ENCODE peak calls at places on chromosomes 7 and 10, in five cellular contexts. One of them, this sample, is unnamed.

GRCh38 chr7:31986878-31987518 is 83.2 kb downstream of the PDE1C start:
- DNase-seq in naive thymus-derived CD4-positive, alpha-beta T cell: no peak
- DNase-seq in fibroblast of the aortic adventitia: peak; percentile 2
- DNase-seq in COR-L47: no peak
- DNase-seq in NCI-H526: no peak
- DNase-seq in this sample: no peak

GRCh38 chr10:108817125-108817524 is 1106.2 kb downstream of the XPNPEP1 start:
- DNase-seq in naive thymus-derived CD4-positive, alpha-beta T cell: no peak
- DNase-seq in COR-L47: no peak
- DNase-seq in NCI-H526: no peak
- DNase-seq in fibroblast of the aortic adventitia: no peak
- DNase-seq in this sample: no peak

GRCh38 chr7:114575098-114575497 is 160.5 kb downstream of the FOXP2 start:
- DNase-seq in fibroblast of the aortic adventitia: no peak
- DNase-seq in naive thymus-derived CD4-positive, alpha-beta T cell: no peak
- DNase-seq in NCI-H526: no peak
- DNase-seq in COR-L47: no peak
- DNase-seq in this sample: no peak

GRCh38 chr7:41328131-41328530 is 374.8 kb downstream of the INHBA start:
- DNase-seq in naive thymus-derived CD4-positive, alpha-beta T cell: no peak
- DNase-seq in NCI-H526: no peak
- DNase-seq in COR-L47: no peak
- DNase-seq in fibroblast of the aortic adventitia: peak; percentile 55
- DNase-seq in this sample: no peak

GRCh38 chr10:113947138-113948011 is 92.9 kb downstream of the NHLRC2 start:
- DNase-seq in naive thymus-derived CD4-positive, alpha-beta T cell: no peak
- DNase-seq in fibroblast of the aortic adventitia: peak; percentile 52
- DNase-seq in NCI-H526: no peak
- DNase-seq in COR-L47: no peak
- DNase-seq in this sample: no peak

GRCh38 chr10:96690755-96691730 is 29.3 kb downstream of the PIK3AP1 start:
- DNase-seq in fibroblast of the aortic adventitia: peak; percentile 5
- DNase-seq in naive thymus-derived CD4-positive, alpha-beta T cell: no peak
- DNase-seq in COR-L47: no peak
- DNase-seq in NCI-H526: no peak
- DNase-seq in this sample: no peak

GRCh38 chr10:63783882-63784281 is 262.7 kb downstream of the REEP3 start:
- DNase-seq in COR-L47: no peak
- DNase-seq in naive thymus-derived CD4-positive, alpha-beta T cell: no peak
- DNase-seq in NCI-H526: no peak
- DNase-seq in fibroblast of the aortic adventitia: no peak
- DNase-seq in this sample: no peak

GRCh38 chr10:130470286-130470685 is 334.1 kb downstream of the GLRX3 start:
- DNase-seq in naive thymus-derived CD4-positive, alpha-beta T cell: no peak
- DNase-seq in COR-L47: no peak
- DNase-seq in fibroblast of the aortic adventitia: no peak
- DNase-seq in NCI-H526: no peak
- DNase-seq in this sample: no peak

GRCh38 chr10:112811741-112812551 is 138.1 kb upstream of the TCF7L2 start:
- DNase-seq in fibroblast of the aortic adventitia: peak; percentile 95
- DNase-seq in naive thymus-derived CD4-positive, alpha-beta T cell: no peak
- DNase-seq in COR-L47: no peak
- DNase-seq in NCI-H526: peak; percentile 27
- DNase-seq in this sample: no peak

GRCh38 chr10:12195281-12195602 is 449 bp downstream of the NUDT5 start:
- DNase-seq in naive thymus-derived CD4-positive, alpha-beta T cell: no peak
- DNase-seq in NCI-H526: no peak
- DNase-seq in fibroblast of the aortic adventitia: no peak
- DNase-seq in COR-L47: no peak
- DNase-seq in this sample: no peak

GRCh38 chr10:79266543-79267312 is 80.5 kb upstream of the PPIF start:
- DNase-seq in NCI-H526: no peak
- DNase-seq in fibroblast of the aortic adventitia: peak; percentile 91
- DNase-seq in naive thymus-derived CD4-positive, alpha-beta T cell: no peak
- DNase-seq in COR-L47: no peak
- DNase-seq in this sample: peak; percentile 51

GRCh38 chr7:122485841-122486240 is 181.3 kb upstream of the FEZF1 start:
- DNase-seq in fibroblast of the aortic adventitia: peak; percentile 30
- DNase-seq in COR-L47: no peak
- DNase-seq in NCI-H526: no peak
- DNase-seq in naive thymus-derived CD4-positive, alpha-beta T cell: no peak
- DNase-seq in this sample: no peak

GRCh38 chr7:141097430-141097829 is 23.6 kb downstream of the TMEM178B start:
- DNase-seq in COR-L47: no peak
- DNase-seq in NCI-H526: no peak
- DNase-seq in fibroblast of the aortic adventitia: peak; percentile 8
- DNase-seq in naive thymus-derived CD4-positive, alpha-beta T cell: no peak
- DNase-seq in this sample: no peak

GRCh38 chr10:87058171-87058570 is 36.5 kb downstream of the GLUD1 start:
- DNase-seq in NCI-H526: no peak
- DNase-seq in naive thymus-derived CD4-positive, alpha-beta T cell: no peak
- DNase-seq in fibroblast of the aortic adventitia: no peak
- DNase-seq in COR-L47: no peak
- DNase-seq in this sample: no peak

GRCh38 chr10:79105164-79105739 is 36.5 kb downstream of the ZMIZ1 start:
- DNase-seq in fibroblast of the aortic adventitia: no peak
- DNase-seq in naive thymus-derived CD4-positive, alpha-beta T cell: no peak
- DNase-seq in COR-L47: no peak
- DNase-seq in NCI-H526: no peak
- DNase-seq in this sample: peak; percentile 14

GRCh38 chr7:124701955-124702354 is 63.6 kb downstream of the GPR37 start:
- DNase-seq in NCI-H526: no peak
- DNase-seq in naive thymus-derived CD4-positive, alpha-beta T cell: no peak
- DNase-seq in COR-L47: no peak
- DNase-seq in fibroblast of the aortic adventitia: peak; percentile 28
- DNase-seq in this sample: no peak

GRCh38 chr10:12927896-12928295 is 73.6 kb downstream of the CCDC3 start:
- DNase-seq in fibroblast of the aortic adventitia: no peak
- DNase-seq in NCI-H526: no peak
- DNase-seq in naive thymus-derived CD4-positive, alpha-beta T cell: no peak
- DNase-seq in COR-L47: no peak
- DNase-seq in this sample: no peak

GRCh38 chr7:22542669-22543068 is 42.7 kb upstream of the STEAP1B start:
- DNase-seq in naive thymus-derived CD4-positive, alpha-beta T cell: no peak
- DNase-seq in COR-L47: no peak
- DNase-seq in NCI-H526: no peak
- DNase-seq in fibroblast of the aortic adventitia: no peak
- DNase-seq in this sample: no peak

GRCh38 chr7:121456785-121457359 is 60.8 kb upstream of the FAM3C start:
- DNase-seq in naive thymus-derived CD4-positive, alpha-beta T cell: no peak
- DNase-seq in NCI-H526: no peak
- DNase-seq in COR-L47: no peak
- DNase-seq in fibroblast of the aortic adventitia: no peak
- DNase-seq in this sample: no peak

GRCh38 chr10:121998462-121998861 is 9.5 kb downstream of the TACC2 start:
- DNase-seq in naive thymus-derived CD4-positive, alpha-beta T cell: no peak
- DNase-seq in fibroblast of the aortic adventitia: no peak
- DNase-seq in NCI-H526: no peak
- DNase-seq in COR-L47: no peak
- DNase-seq in this sample: no peak

GRCh38 chr7:139620676-139621344 is 97.3 kb downstream of the CLEC2L start:
- DNase-seq in NCI-H526: no peak
- DNase-seq in naive thymus-derived CD4-positive, alpha-beta T cell: no peak
- DNase-seq in COR-L47: peak; percentile 52
- DNase-seq in fibroblast of the aortic adventitia: peak; percentile 12
- DNase-seq in this sample: peak; percentile 23

GRCh38 chr7:151381333-151382078 is 28.3 kb downstream of the WDR86 start:
- DNase-seq in COR-L47: peak; percentile 68
- DNase-seq in naive thymus-derived CD4-positive, alpha-beta T cell: peak; percentile 54
- DNase-seq in fibroblast of the aortic adventitia: no peak
- DNase-seq in NCI-H526: no peak
- DNase-seq in this sample: peak; percentile 9

GRCh38 chr7:72161534-72161933 is 250.6 kb downstream of the CALN1 start:
- DNase-seq in naive thymus-derived CD4-positive, alpha-beta T cell: no peak
- DNase-seq in NCI-H526: no peak
- DNase-seq in COR-L47: no peak
- DNase-seq in fibroblast of the aortic adventitia: no peak
- DNase-seq in this sample: no peak

GRCh38 chr7:90625051-90625450 is 28.9 kb downstream of the CDK14 start:
- DNase-seq in naive thymus-derived CD4-positive, alpha-beta T cell: no peak
- DNase-seq in NCI-H526: no peak
- DNase-seq in fibroblast of the aortic adventitia: peak; percentile 16
- DNase-seq in COR-L47: no peak
- DNase-seq in this sample: no peak

GRCh38 chr7:157577061-157577460 is 240.3 kb downstream of the DNAJB6 start:
- DNase-seq in naive thymus-derived CD4-positive, alpha-beta T cell: no peak
- DNase-seq in NCI-H526: no peak
- DNase-seq in COR-L47: no peak
- DNase-seq in fibroblast of the aortic adventitia: no peak
- DNase-seq in this sample: no peak

GRCh38 chr7:99001482-99002145 is 123.3 kb downstream of the TRRAP start:
- DNase-seq in naive thymus-derived CD4-positive, alpha-beta T cell: no peak
- DNase-seq in NCI-H526: no peak
- DNase-seq in COR-L47: no peak
- DNase-seq in fibroblast of the aortic adventitia: no peak
- DNase-seq in this sample: no peak

GRCh38 chr7:30888783-30889182 is 22.9 kb upstream of the AQP1 start:
- DNase-seq in COR-L47: no peak
- DNase-seq in NCI-H526: no peak
- DNase-seq in naive thymus-derived CD4-positive, alpha-beta T cell: no peak
- DNase-seq in fibroblast of the aortic adventitia: peak; percentile 87
- DNase-seq in this sample: no peak

GRCh38 chr10:123855013-123855684 is 36.5 kb downstream of the CPXM2 start:
- DNase-seq in naive thymus-derived CD4-positive, alpha-beta T cell: no peak
- DNase-seq in COR-L47: no peak
- DNase-seq in NCI-H526: no peak
- DNase-seq in fibroblast of the aortic adventitia: peak; percentile 79
- DNase-seq in this sample: no peak

GRCh38 chr7:57199252-57199651 is 67.0 kb upstream of the ZNF479 start:
- DNase-seq in COR-L47: no peak
- DNase-seq in NCI-H526: no peak
- DNase-seq in fibroblast of the aortic adventitia: no peak
- DNase-seq in naive thymus-derived CD4-positive, alpha-beta T cell: no peak
- DNase-seq in this sample: no peak

GRCh38 chr7:24725554-24726260 is 31.6 kb downstream of the GSDME start:
- DNase-seq in naive thymus-derived CD4-positive, alpha-beta T cell: no peak
- DNase-seq in fibroblast of the aortic adventitia: peak; percentile 30
- DNase-seq in NCI-H526: no peak
- DNase-seq in COR-L47: no peak
- DNase-seq in this sample: no peak

GRCh38 chr7:128891110-128891941 is 19.2 kb downstream of the KCP start:
- DNase-seq in naive thymus-derived CD4-positive, alpha-beta T cell: no peak
- DNase-seq in fibroblast of the aortic adventitia: no peak
- DNase-seq in COR-L47: no peak
- DNase-seq in NCI-H526: no peak
- DNase-seq in this sample: no peak

GRCh38 chr7:4645241-4645640 is 36.9 kb upstream of the FOXK1 start:
- DNase-seq in COR-L47: no peak
- DNase-seq in naive thymus-derived CD4-positive, alpha-beta T cell: no peak
- DNase-seq in NCI-H526: no peak
- DNase-seq in fibroblast of the aortic adventitia: peak; percentile 69
- DNase-seq in this sample: no peak

GRCh38 chr7:88318196-88318595 is 11.5 kb upstream of the STEAP4 start:
- DNase-seq in naive thymus-derived CD4-positive, alpha-beta T cell: no peak
- DNase-seq in fibroblast of the aortic adventitia: no peak
- DNase-seq in NCI-H526: no peak
- DNase-seq in COR-L47: no peak
- DNase-seq in this sample: no peak

GRCh38 chr10:49356945-49357344 is 38.9 kb downstream of the DRGX start:
- DNase-seq in COR-L47: no peak
- DNase-seq in NCI-H526: no peak
- DNase-seq in fibroblast of the aortic adventitia: no peak
- DNase-seq in naive thymus-derived CD4-positive, alpha-beta T cell: no peak
- DNase-seq in this sample: no peak

GRCh38 chr7:38795596-38795995 is 113.4 kb downstream of the VPS41 start:
- DNase-seq in naive thymus-derived CD4-positive, alpha-beta T cell: no peak
- DNase-seq in COR-L47: no peak
- DNase-seq in fibroblast of the aortic adventitia: no peak
- DNase-seq in NCI-H526: no peak
- DNase-seq in this sample: no peak

This sample was measured in immature natural killer cell.